ENCODE peak calls at places on chromosomes 7 and 10, in seven cellular contexts. L, N, I, Y, W, A and F are unnamed samples.

GRCh38 chr10:24415455-24416169 is 206.7 kb downstream of the KIAA1217 start:
- DNase-seq in L (no peak), N (no peak), I (peak), Y (no peak), W (no peak), A (no peak), F (no peak)

GRCh38 chr10:32253300-32253699 is 93.7 kb downstream of the EPC1 start:
- DNase-seq in L (no peak), N (peak), I (no peak), Y (no peak), W (no peak), A (peak), F (peak)

GRCh38 chr10:18607503-18607902 is 43.9 kb downstream of the NSUN6 start:
- DNase-seq in L (peak), N (peak), I (peak), Y (no peak), W (no peak), A (peak), F (no peak)

GRCh38 chr10:24720096-24720495 is 3.6 kb downstream of the ARHGAP21 start:
- DNase-seq in L (no peak), N (no peak), I (no peak), Y (no peak), W (no peak), A (no peak), F (no peak)

GRCh38 chr10:31650010-31650409 is 278.6 kb downstream of the ARHGAP12 start:
- DNase-seq in L (no peak), N (no peak), I (peak), Y (no peak), W (no peak), A (no peak), F (no peak)

GRCh38 chr7:118280319-118281012 is 56.0 kb downstream of the ANKRD7 start:
- DNase-seq in L (no peak), N (no peak), I (no peak), Y (no peak), W (no peak), A (no peak), F (no peak)

GRCh38 chr10:118595598-118596425 is at the start of gene PRLHR:
- DNase-seq in L (no peak), N (no peak), I (peak), Y (no peak), W (no peak), A (peak), F (peak)

GRCh38 chr7:155466142-155466813 is 8.3 kb downstream of the EN2 start:
- DNase-seq in L (no peak), N (no peak), I (peak), Y (no peak), W (no peak), A (no peak), F (no peak)

GRCh38 chr10:3090914-3091313 is 23.6 kb downstream of the PFKP start:
- DNase-seq in L (peak), N (peak), I (no peak), Y (no peak), W (no peak), A (no peak), F (peak)

GRCh38 chr10:13987472-13987871 is 343.3 kb downstream of the FRMD4A start:
- DNase-seq in L (no peak), N (no peak), I (no peak), Y (peak), W (no peak), A (no peak), F (no peak)

GRCh38 chr10:3701490-3701889 is 83.5 kb downstream of the KLF6 start:
- DNase-seq in L (no peak), N (no peak), I (no peak), Y (no peak), W (no peak), A (no peak), F (no peak)

GRCh38 chr7:135349746-135350145 is 116.1 kb downstream of the STRA8 start:
- DNase-seq in L (no peak), N (no peak), I (no peak), Y (no peak), W (no peak), A (no peak), F (no peak)
- TF ChIP-seq JUND in L (no peak), N (no peak), I (no peak), Y (no peak), W (no peak), A (no peak), F (no peak)

GRCh38 chr7:131331806-131332205 is 4.1 kb downstream of the MKLN1 start:
- DNase-seq in L (peak), N (no peak), I (no peak), Y (no peak), W (no peak), A (no peak), F (no peak)

GRCh38 chr7:131329176-131329570 is 1.5 kb downstream of the MKLN1 start:
- DNase-seq in L (no peak), N (no peak), I (no peak), Y (no peak), W (no peak), A (peak), F (no peak)

GRCh38 chr7:131328387-131329175 is 905 bp downstream of the MKLN1 start:
- DNase-seq in L (no peak), N (no peak), I (no peak), Y (no peak), W (no peak), A (no peak), F (no peak)

GRCh38 chr7:131327626-131328386 is at the start of gene MKLN1:
- DNase-seq in L (peak), N (peak), I (peak), Y (peak), W (peak), A (peak), F (peak)

DNA sequence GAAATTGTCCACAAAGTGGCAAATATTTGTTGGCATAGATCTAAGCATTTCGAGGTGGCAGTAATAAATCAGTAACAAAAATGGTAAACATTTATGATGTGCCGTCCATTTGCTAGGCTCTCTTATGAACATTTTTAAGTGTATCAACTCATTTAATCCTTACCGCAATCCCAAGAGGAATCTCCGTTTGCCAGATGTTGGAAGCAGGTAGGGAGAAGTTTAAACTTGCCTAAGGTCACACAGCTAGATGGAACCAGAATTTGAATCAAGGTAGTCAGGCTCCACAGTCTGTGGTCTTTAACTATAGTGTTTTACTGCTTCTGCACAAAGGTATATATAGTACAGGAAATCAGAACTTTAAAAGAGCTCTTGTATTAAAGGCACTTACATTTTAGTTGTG is 2.6 kb downstream of the MKLN1 start:
- DNase-seq in L (no peak), N (no peak), I (no peak), Y (no peak), W (no peak), A (no peak), F (no peak)
- TF ChIP-seq JUND in L (no peak), N (no peak), I (no peak), Y (no peak), W (no peak), A (no peak), F (no peak)

GRCh38 chr7:104793066-104793465 is 220.9 kb upstream of the KMT2E start:
- DNase-seq in L (no peak), N (no peak), I (no peak), Y (no peak), W (no peak), A (no peak), F (no peak)
- TF ChIP-seq JUND in L (no peak), N (no peak), I (no peak), Y (no peak), W (no peak), A (no peak), F (no peak)

GRCh38 chr7:27198138-27198841 is 1.6 kb downstream of the HOXA13 start:
- DNase-seq in L (no peak), N (no peak), I (no peak), Y (no peak), W (no peak), A (no peak), F (no peak)
- TF ChIP-seq JUND in L (no peak), N (no peak), I (no peak), Y (no peak), W (no peak), A (no peak), F (no peak)